ENCODE peak calls at places on chromosomes 4 and X, in ten cellular contexts. A is right lobe of liver, F is A549, X is transverse colon, Z is esophagus squamous epithelium, O is spleen, M is HCT116, C is uterus, G is testis, Q is tibial nerve. T is an unnamed sample.

GRCh38 chr4:23930750-23931488 is 41.1 kb upstream of the PPARGC1A start:
- DNase-seq in A (peak), F (no peak), X (peak), Z (no peak), O (no peak), M (no peak), C (peak), G (peak), Q (peak), T (peak)

GRCh38 chr4:184506527-184507121 is 32.3 kb upstream of the IRF2 start:
- DNase-seq in A (no peak), F (peak), X (peak), Z (peak), O (peak), M (no peak), C (no peak), G (peak), Q (no peak), T (no peak)

GRCh38 chrX:7318661-7319060 is 170.7 kb upstream of the PUDP start:
- DNase-seq in A (no peak), F (peak), X (no peak), Z (no peak), O (no peak), M (no peak), C (no peak), G (no peak), Q (no peak), T (no peak)

GRCh38 chrX:115058276-115058675 is 40.9 kb upstream of the IL13RA2 start:
- DNase-seq in A (no peak), F (no peak), X (no peak), Z (no peak), O (no peak), M (no peak), C (no peak), G (no peak), Q (no peak), T (peak)

GRCh38 chr4:53171797-53172196 is 194.1 kb downstream of the SCFD2 start:
- DNase-seq in A (no peak), F (no peak), X (no peak), Z (no peak), O (no peak), M (no peak), C (no peak), G (no peak), Q (no peak), T (no peak)

GRCh38 chrX:24149346-24150050 is at the start of gene ZFX:
- DNase-seq in A (peak), F (peak), X (peak), Z (peak), O (peak), M (no peak), C (peak), G (peak), Q (peak), T (peak)

GRCh38 chr4:54645830-54646229 is 11.9 kb upstream of the KIT start:
- DNase-seq in A (no peak), F (no peak), X (no peak), Z (no peak), O (no peak), M (no peak), C (no peak), G (no peak), Q (no peak), T (no peak)

GRCh38 chr4:3529363-3529762 is 2.9 kb downstream of the LRPAP1 start:
- DNase-seq in A (no peak), F (no peak), X (no peak), Z (no peak), O (peak), M (no peak), C (no peak), G (no peak), Q (no peak), T (no peak)

GRCh38 chr4:65917486-65917885 is 247.2 kb upstream of the EPHA5 start:
- DNase-seq in A (no peak), F (no peak), X (no peak), Z (no peak), O (no peak), M (no peak), C (no peak), G (no peak), Q (no peak), T (no peak)

GRCh38 chrX:42886519-42886918 is 108.6 kb upstream of the PPP1R2C start:
- DNase-seq in A (no peak), F (no peak), X (no peak), Z (no peak), O (no peak), M (no peak), C (no peak), G (no peak), Q (no peak), T (no peak)

GRCh38 chrX:101999644-102000539 is 68.1 kb upstream of the ZMAT1 start:
- DNase-seq in A (no peak), F (no peak), X (no peak), Z (no peak), O (no peak), M (no peak), C (no peak), G (no peak), Q (no peak), T (no peak)

GRCh38 chr4:87547016-87547708 is 18.0 kb upstream of the SPARCL1 start:
- DNase-seq in A (no peak), F (no peak), X (no peak), Z (no peak), O (no peak), M (no peak), C (no peak), G (no peak), Q (no peak), T (no peak)

GRCh38 chr4:66609014-66609413 is 936.3 kb downstream of the CENPC start:
- DNase-seq in A (no peak), F (no peak), X (no peak), Z (no peak), O (no peak), M (no peak), C (no peak), G (no peak), Q (no peak), T (no peak)

GRCh38 chr4:130563185-130563890 is 1467.4 kb downstream of the C4orf33 start:
- DNase-seq in A (no peak), F (peak), X (no peak), Z (no peak), O (no peak), M (peak), C (peak), G (peak), Q (peak), T (peak)

GRCh38 chr4:88138561-88138960 is 19.9 kb downstream of the ABCG2 start:
- DNase-seq in A (no peak), F (peak), X (no peak), Z (no peak), O (no peak), M (no peak), C (no peak), G (no peak), Q (no peak), T (no peak)

GRCh38 chrX:145923376-145923775 is 105.7 kb downstream of the SLITRK2 start:
- DNase-seq in A (no peak), F (no peak), X (no peak), Z (no peak), O (no peak), M (no peak), C (no peak), G (no peak), Q (no peak), T (no peak)

GRCh38 chrX:153726286-153727107 is 1.8 kb downstream of the ABCD1 start:
- DNase-seq in A (peak), F (no peak), X (peak), Z (peak), O (peak), M (no peak), C (peak), G (peak), Q (peak), T (peak)

GRCh38 chr4:184274288-184274951 is 56.7 kb upstream of the ENPP6 start:
- DNase-seq in A (peak), F (no peak), X (no peak), Z (no peak), O (no peak), M (no peak), C (no peak), G (peak), Q (no peak), T (no peak)

GRCh38 chr4:31193516-31193915 is 473.3 kb downstream of the PCDH7 start:
- DNase-seq in A (no peak), F (no peak), X (no peak), Z (no peak), O (no peak), M (no peak), C (no peak), G (no peak), Q (no peak), T (no peak)

GRCh38 chr4:56048621-56049427 is 100.1 kb downstream of the CEP135 start:
- DNase-seq in A (peak), F (peak), X (peak), Z (no peak), O (peak), M (peak), C (peak), G (peak), Q (no peak), T (peak)

GRCh38 chrX:99394450-99394849 is 1015.6 kb downstream of the PCDH19 start:
- DNase-seq in A (no peak), F (no peak), X (no peak), Z (no peak), O (no peak), M (no peak), C (no peak), G (no peak), Q (no peak), T (no peak)

GRCh38 chrX:10156199-10157031 is at the start of gene CLCN4:
- DNase-seq in A (peak), F (peak), X (peak), Z (no peak), O (peak), M (peak), C (peak), G (peak), Q (no peak), T (peak)

GRCh38 chr4:56821394-56822263 is at the start of gene SPINK2:
- DNase-seq in A (no peak), F (peak), X (peak), Z (no peak), O (peak), M (peak), C (no peak), G (peak), Q (no peak), T (peak)

GRCh38 chr4:65502151-65502691 is 168.1 kb downstream of the EPHA5 start:
- DNase-seq in A (no peak), F (peak), X (no peak), Z (no peak), O (no peak), M (no peak), C (no peak), G (no peak), Q (no peak), T (no peak)

GRCh38 chr4:137531951-137532868 is at the start of gene PCDH18:
- DNase-seq in A (peak), F (no peak), X (peak), Z (peak), O (no peak), M (no peak), C (peak), G (peak), Q (peak), T (peak)

GRCh38 chrX:151279161-151279560 is 102.8 kb downstream of the GPR50 start:
- DNase-seq in A (no peak), F (no peak), X (no peak), Z (no peak), O (no peak), M (no peak), C (no peak), G (no peak), Q (no peak), T (no peak)

GRCh38 chr4:1570291-1571164 is 113.6 kb downstream of the FAM53A start:
- DNase-seq in A (no peak), F (no peak), X (no peak), Z (no peak), O (peak), M (no peak), C (no peak), G (no peak), Q (no peak), T (no peak)

GRCh38 chr4:70688795-70689231 is 481 bp downstream of the UTP3 start:
- DNase-seq in A (no peak), F (no peak), X (peak), Z (no peak), O (peak), M (no peak), C (no peak), G (peak), Q (no peak), T (no peak)

GRCh38 chr4:91373546-91373945 is 930.2 kb upstream of the GRID2 start:
- DNase-seq in A (no peak), F (no peak), X (no peak), Z (no peak), O (no peak), M (no peak), C (no peak), G (no peak), Q (no peak), T (no peak)

GRCh38 chrX:129359269-129359668 is 164.0 kb downstream of the SMARCA1 start:
- DNase-seq in A (no peak), F (no peak), X (no peak), Z (no peak), O (no peak), M (no peak), C (no peak), G (no peak), Q (no peak), T (no peak)

GRCh38 chrX:103616676-103617186 is 9.0 kb downstream of the TCEAL3 start:
- DNase-seq in A (no peak), F (no peak), X (no peak), Z (no peak), O (no peak), M (no peak), C (no peak), G (no peak), Q (no peak), T (peak)

GRCh38 chr4:158722291-158722916 is 792 bp downstream of the PPID start:
- DNase-seq in A (no peak), F (peak), X (no peak), Z (no peak), O (no peak), M (no peak), C (no peak), G (peak), Q (no peak), T (peak)

GRCh38 chrX:40007746-40008705 is 89.7 kb downstream of the BCOR start:
- DNase-seq in A (no peak), F (no peak), X (no peak), Z (no peak), O (no peak), M (no peak), C (peak), G (no peak), Q (no peak), T (no peak)

GRCh38 chr4:81395239-81395638 is 76.5 kb downstream of the RASGEF1B start:
- DNase-seq in A (no peak), F (no peak), X (no peak), Z (no peak), O (no peak), M (no peak), C (no peak), G (no peak), Q (no peak), T (no peak)

GRCh38 chr4:48078862-48079655 is 55.0 kb downstream of the TXK start:
- DNase-seq in A (no peak), F (no peak), X (no peak), Z (no peak), O (peak), M (no peak), C (no peak), G (no peak), Q (no peak), T (peak)
- H3K27ac ChIP-seq in A (no peak), F (no peak), X (no peak), Z (no peak), O (no peak), M (peak), C (no peak), G (no peak), Q (no peak), T (peak)

GRCh38 chrX:68632491-68632890 is 15.0 kb upstream of the STARD8 start:
- DNase-seq in A (no peak), F (no peak), X (no peak), Z (no peak), O (no peak), M (no peak), C (no peak), G (no peak), Q (no peak), T (no peak)
- TF ChIP-seq POLR2A in A (no peak), F (no peak), X (no peak), Z (no peak), O (no peak), M (no peak), C (no peak), G (no peak), Q (no peak), T (no peak)

DNA sequence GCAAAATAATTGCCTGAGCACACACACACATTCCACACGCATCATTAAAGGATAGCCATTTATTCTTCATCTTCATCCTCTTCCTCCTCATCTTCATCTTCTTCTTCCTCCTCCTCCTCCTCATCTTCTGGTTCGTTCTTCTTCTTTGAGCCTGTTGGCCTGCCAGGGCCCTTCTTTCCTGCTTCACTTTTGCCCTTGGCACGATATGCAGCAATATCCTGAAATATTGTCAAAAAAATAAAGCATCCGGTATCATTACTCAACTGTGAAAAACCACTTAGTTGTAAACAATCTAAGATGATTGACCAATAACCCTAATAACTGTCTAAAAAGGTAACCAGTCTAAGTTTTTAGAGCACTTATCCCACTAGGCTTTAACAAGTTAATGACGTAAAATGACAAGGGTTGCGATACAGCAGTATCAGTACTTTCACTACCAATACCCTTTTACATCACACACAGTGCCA is 2.1 kb downstream of the HMGB2 start:
- DNase-seq in A (no peak), F (no peak), X (no peak), Z (no peak), O (no peak), M (no peak), C (no peak), G (no peak), Q (no peak), T (no peak)
- H3K27ac ChIP-seq in A (no peak), F (no peak), X (peak), Z (peak), O (peak), M (no peak), C (peak), G (peak), Q (peak), T (no peak)

DNA sequence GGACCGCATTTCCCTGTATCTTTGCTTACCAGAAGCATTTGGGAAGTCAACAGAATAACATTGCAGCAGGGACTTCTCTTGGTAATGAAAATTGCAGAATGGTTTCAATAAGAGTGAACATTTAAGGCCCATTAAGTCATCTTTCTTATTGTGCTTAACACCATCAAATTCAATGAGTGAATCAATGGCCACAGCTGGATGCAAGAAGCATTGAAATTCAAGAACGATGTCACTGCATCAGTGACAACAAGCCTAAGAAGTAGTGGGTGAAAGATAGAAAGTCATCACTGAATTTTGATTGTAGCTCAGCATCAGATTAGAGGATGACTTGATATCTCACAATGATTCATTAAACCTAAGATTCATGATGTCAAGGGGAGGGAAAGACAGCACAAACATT is 93.9 kb upstream of the GPM6A start:
- DNase-seq in A (no peak), F (no peak), X (no peak), Z (no peak), O (no peak), M (no peak), C (no peak), G (no peak), Q (no peak), T (no peak)
- TF ChIP-seq POLR2A in A (no peak), F (no peak), X (no peak), Z (no peak), O (no peak), M (no peak), C (no peak), G (no peak), Q (no peak), T (no peak)

DNA sequence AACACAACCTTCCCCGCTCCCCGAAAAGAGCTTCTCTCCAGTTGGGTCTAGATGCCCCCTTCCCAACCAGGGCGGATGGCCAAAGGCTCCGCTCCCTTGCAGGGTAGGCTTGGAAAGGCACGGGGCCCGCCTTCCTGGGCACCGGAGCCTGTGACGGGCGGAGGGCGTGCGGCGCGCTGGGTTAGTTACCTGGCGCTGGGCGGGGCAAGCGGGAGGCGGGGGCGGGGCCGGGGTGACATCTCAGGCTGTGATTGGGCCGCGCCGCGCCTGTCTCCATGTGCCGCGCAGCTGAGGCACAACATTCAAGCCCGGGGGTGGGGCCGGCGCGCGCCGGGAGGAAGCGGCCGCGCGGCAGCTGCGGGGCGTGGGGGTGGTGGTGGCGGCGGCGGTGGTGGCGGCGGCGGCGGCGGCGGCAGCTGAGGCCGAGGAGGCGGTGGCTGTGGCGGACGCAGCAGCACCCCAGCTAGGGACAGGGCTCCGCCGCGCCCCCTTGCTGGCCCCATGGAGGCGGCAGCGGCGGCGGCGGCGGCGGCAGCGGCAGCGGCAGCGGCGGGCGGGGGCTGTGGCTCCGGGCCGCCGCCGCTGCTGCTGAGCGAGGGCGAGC is at the start of gene REPS2:
- DNase-seq in A (peak), F (peak), X (peak), Z (peak), O (peak), M (peak), C (peak), G (peak), Q (peak), T (peak)
- H3K27ac ChIP-seq in A (no peak), F (peak), X (peak), Z (peak), O (peak), M (no peak), C (peak), G (peak), Q (no peak), T (peak)

GRCh38 chrX:48458711-48459110 is 11.3 kb downstream of the SLC38A5 start:
- DNase-seq in A (no peak), F (no peak), X (no peak), Z (no peak), O (no peak), M (no peak), C (no peak), G (no peak), Q (no peak), T (peak)

GRCh38 chrX:48460606-48461005 is 9.5 kb downstream of the SLC38A5 start:
- DNase-seq in A (no peak), F (no peak), X (no peak), Z (no peak), O (no peak), M (no peak), C (no peak), G (no peak), Q (no peak), T (no peak)

GRCh38 chrX:48461830-48462229 is 8.2 kb downstream of the SLC38A5 start:
- DNase-seq in A (no peak), F (no peak), X (no peak), Z (no peak), O (no peak), M (no peak), C (no peak), G (no peak), Q (no peak), T (no peak)

GRCh38 chrX:48459483-48459882 is 10.6 kb downstream of the SLC38A5 start:
- DNase-seq in A (no peak), F (no peak), X (no peak), Z (no peak), O (no peak), M (no peak), C (no peak), G (no peak), Q (no peak), T (no peak)

GRCh38 chrX:48460031-48460430 is 10.0 kb downstream of the SLC38A5 start:
- DNase-seq in A (no peak), F (no peak), X (no peak), Z (no peak), O (no peak), M (no peak), C (no peak), G (no peak), Q (no peak), T (no peak)
- TF ChIP-seq POLR2A in A (no peak), F (no peak), X (no peak), Z (no peak), O (no peak), M (no peak), C (no peak), G (no peak), Q (no peak), T (no peak)